ENCODE peak calls at places on chromosomes 11 and 22, in nine cellular contexts. V is HTR-8/SVneo; O is HEK293T; I is AG08395; N is iPS-NIHi11; X is stimulated activated CD4-positive, alpha-beta T cell treated with anti-CD3 and anti-CD28 coated beads, Interleukin-2, amount 100 ng/mL, for 4 hours; C is psoas muscle; A is SHP77; L is CD4-positive, alpha-beta T cell. B is an unnamed sample.

GRCh38 chr11:106409201-106409600 is 331.7 kb downstream of the AASDHPPT start:
- DNase-seq in A (no peak), X (no peak), N (no peak), O (no peak), I (no peak), L (no peak), V (no peak), C (no peak), B (no peak)

GRCh38 chr22:31604137-31604705 is 57.8 kb downstream of the PISD start:
- DNase-seq in C (no peak), N (no peak), L (no peak), O (no peak), I (no peak), A (no peak), V (no peak), X (no peak), B (no peak)

GRCh38 chr11:64757549-64758329 is 2.0 kb downstream of the PYGM start:
- DNase-seq in V (no peak), X (no peak), I (no peak), C (peak), L (no peak), N (no peak), A (no peak), O (no peak), B (no peak)

GRCh38 chr22:27989758-27990450 is 70.8 kb upstream of the PITPNB start:
- DNase-seq in X (no peak), N (no peak), C (no peak), V (no peak), A (no peak), I (no peak), L (no peak), O (no peak), B (no peak)

GRCh38 chr22:48842976-48843375 is 984.7 kb downstream of the BRD1 start:
- DNase-seq in O (no peak), C (no peak), X (no peak), V (no peak), N (no peak), I (no peak), L (no peak), A (no peak), B (no peak)

GRCh38 chr11:60801194-60801593 is 16.1 kb downstream of the MS4A10 start:
- DNase-seq in C (peak), O (no peak), X (no peak), L (no peak), V (no peak), I (no peak), N (no peak), A (no peak), B (no peak)

GRCh38 chr22:37167981-37168647 is 18.4 kb upstream of the IL2RB start:
- DNase-seq in V (no peak), N (no peak), I (no peak), O (no peak), L (no peak), A (no peak), X (no peak), C (no peak), B (no peak)

GRCh38 chr11:6307879-6308278 is 12.4 kb downstream of the CAVIN3 start:
- DNase-seq in X (no peak), L (no peak), C (no peak), O (no peak), V (no peak), N (no peak), A (no peak), I (peak), B (no peak)

GRCh38 chr22:29340566-29340965 is 25.1 kb upstream of the RASL10A start:
- DNase-seq in O (no peak), C (no peak), A (no peak), N (no peak), L (no peak), V (no peak), I (no peak), X (no peak), B (no peak)

B was measured in T follicular helper cell.